ENCODE peak calls at places on chromosomes 4 and X, in seven cellular contexts. D is neuronal stem cell, A is H9, P is IMR-90, U is mesendoderm, C is H1, N is trophoblast cell. E is an unnamed sample.

GRCh38 chrX:136125106-136125505 is 22.2 kb upstream of the FHL1 start:
- DNase-seq in D (no peak), A (no peak), P (no peak), U (no peak), C (no peak), N (no peak), E (no peak)

GRCh38 chrX:24081661-24082154 is 27.0 kb downstream of the EIF2S3 start:
- DNase-seq in D (peak), A (peak), P (peak), U (peak), C (peak), N (peak), E (peak)

GRCh38 chrX:134936542-134936941 is 54.2 kb upstream of the SMIM10 start:
- DNase-seq in D (no peak), A (no peak), P (peak), U (no peak), C (no peak), N (peak), E (peak)

GRCh38 chr4:957581-958313 is 15.6 kb downstream of the DGKQ start:
- DNase-seq in D (no peak), A (no peak), P (no peak), U (no peak), C (no peak), N (no peak), E (no peak)

GRCh38 chr4:62399242-62399641 is 1199.1 kb downstream of the ADGRL3 start:
- DNase-seq in D (no peak), A (no peak), P (no peak), U (no peak), C (no peak), N (no peak), E (peak)

GRCh38 chr4:106063009-106063408 is 167.7 kb downstream of the NPNT start:
- DNase-seq in D (no peak), A (no peak), P (peak), U (no peak), C (no peak), N (peak), E (no peak)

GRCh38 chr4:156594619-156595018 is 377.0 kb downstream of the PDGFC start:
- DNase-seq in D (no peak), A (no peak), P (no peak), U (no peak), C (no peak), N (no peak), E (peak)

GRCh38 chr4:14078311-14078710 is 450.8 kb upstream of the BOD1L1 start:
- DNase-seq in D (no peak), A (no peak), P (no peak), U (no peak), C (no peak), N (no peak), E (no peak)

GRCh38 chrX:6184900-6185515 is 43.7 kb downstream of the NLGN4X start:
- DNase-seq in D (no peak), A (no peak), P (no peak), U (no peak), C (no peak), N (no peak), E (no peak)

GRCh38 chrX:151982217-151982616 is 7.7 kb upstream of the GABRE start:
- DNase-seq in D (no peak), A (no peak), P (peak), U (no peak), C (no peak), N (no peak), E (peak)

GRCh38 chr4:136025540-136025939 is 1506.8 kb downstream of the PCDH18 start:
- DNase-seq in D (no peak), A (no peak), P (no peak), U (peak), C (no peak), N (no peak), E (no peak)

GRCh38 chr4:38871593-38871992 is 4.0 kb downstream of the FAM114A1 start:
- DNase-seq in D (no peak), A (no peak), P (peak), U (no peak), C (no peak), N (peak), E (no peak)

GRCh38 chrX:51891821-51892551 is 1.4 kb upstream of the MAGED1 start:
- DNase-seq in D (no peak), A (no peak), P (peak), U (peak), C (no peak), N (peak), E (peak)

GRCh38 chr4:2250003-2250763 is 8.3 kb upstream of the HAUS3 start:
- DNase-seq in D (no peak), A (no peak), P (no peak), U (no peak), C (peak), N (no peak), E (no peak)

GRCh38 chr4:153296424-153296823 is 48.1 kb upstream of the MND1 start:
- DNase-seq in D (no peak), A (no peak), P (peak), U (no peak), C (no peak), N (no peak), E (peak)

GRCh38 chrX:149511081-149511480 is 6.0 kb upstream of the IDS start:
- DNase-seq in D (no peak), A (no peak), P (peak), U (peak), C (no peak), N (peak), E (no peak)

GRCh38 chr4:108303488-108304177 is 134.9 kb upstream of the LEF1 start:
- DNase-seq in D (no peak), A (no peak), P (peak), U (peak), C (no peak), N (no peak), E (peak)

GRCh38 chr4:10115271-10115656 is 1.3 kb downstream of the WDR1 start:
- DNase-seq in D (no peak), A (no peak), P (peak), U (no peak), C (peak), N (peak), E (peak)

GRCh38 chr4:117447925-117448324 is 362.5 kb upstream of the TRAM1L1 start:
- DNase-seq in D (no peak), A (peak), P (no peak), U (peak), C (peak), N (peak), E (no peak)

GRCh38 chr4:54781771-54782170 is 124.0 kb downstream of the KIT start:
- DNase-seq in D (no peak), A (no peak), P (no peak), U (no peak), C (no peak), N (no peak), E (no peak)

GRCh38 chr4:6963139-6963611 is 53.5 kb downstream of the TBC1D14 start:
- DNase-seq in D (no peak), A (no peak), P (peak), U (no peak), C (no peak), N (no peak), E (peak)

GRCh38 chr4:85556293-85556692 is 81.3 kb downstream of the ARHGAP24 start:
- DNase-seq in D (no peak), A (no peak), P (no peak), U (no peak), C (no peak), N (no peak), E (no peak)

GRCh38 chr4:84917869-84918600 is 48.5 kb downstream of the WDFY3 start:
- DNase-seq in D (no peak), A (no peak), P (no peak), U (no peak), C (no peak), N (no peak), E (no peak)

GRCh38 chr4:145061325-145061920 is 36.6 kb downstream of the ANAPC10 start:
- DNase-seq in D (peak), A (no peak), P (peak), U (peak), C (no peak), N (peak), E (peak)
- H3K23ac ChIP-seq in D (no peak), A (no peak), P (no peak), U (no peak), C (no peak), N (no peak), E (no peak)

GRCh38 chr4:120841580-120841979 is 80.9 kb downstream of the PRDM5 start:
- DNase-seq in D (no peak), A (no peak), P (peak), U (no peak), C (no peak), N (no peak), E (no peak)
- H3K23ac ChIP-seq in D (no peak), A (no peak), P (no peak), U (no peak), C (no peak), N (no peak), E (no peak)

GRCh38 chrX:7240929-7241328 is 93.0 kb upstream of the PUDP start:
- DNase-seq in D (no peak), A (no peak), P (no peak), U (no peak), C (no peak), N (no peak), E (no peak)

GRCh38 chrX:7242613-7243012 is 94.7 kb upstream of the PUDP start:
- DNase-seq in D (no peak), A (no peak), P (no peak), U (no peak), C (no peak), N (no peak), E (no peak)

DNA sequence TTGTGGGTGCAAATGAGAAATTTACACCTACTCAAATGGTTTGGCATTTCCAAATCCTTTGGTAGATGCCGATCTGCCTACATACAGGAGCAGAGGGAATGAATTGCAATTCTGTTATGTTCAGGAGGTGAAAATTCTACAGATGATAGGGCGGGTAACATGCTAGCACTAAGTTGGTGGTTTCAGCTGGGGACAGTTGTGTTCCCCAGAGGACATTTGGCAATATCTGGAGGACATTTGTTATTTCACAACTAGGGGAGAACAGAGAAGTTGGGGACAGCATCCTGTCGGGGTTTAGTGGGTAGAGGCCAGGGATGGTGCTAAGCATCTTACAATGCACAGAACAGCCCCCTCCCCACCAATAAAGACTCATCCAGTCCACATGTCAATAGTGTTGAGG is 96.4 kb upstream of the PUDP start:
- DNase-seq in D (no peak), A (no peak), P (no peak), U (no peak), C (no peak), N (no peak), E (no peak)
- H3K23ac ChIP-seq in D (no peak), A (no peak), P (no peak), U (no peak), C (no peak), N (no peak), E (no peak)

DNA sequence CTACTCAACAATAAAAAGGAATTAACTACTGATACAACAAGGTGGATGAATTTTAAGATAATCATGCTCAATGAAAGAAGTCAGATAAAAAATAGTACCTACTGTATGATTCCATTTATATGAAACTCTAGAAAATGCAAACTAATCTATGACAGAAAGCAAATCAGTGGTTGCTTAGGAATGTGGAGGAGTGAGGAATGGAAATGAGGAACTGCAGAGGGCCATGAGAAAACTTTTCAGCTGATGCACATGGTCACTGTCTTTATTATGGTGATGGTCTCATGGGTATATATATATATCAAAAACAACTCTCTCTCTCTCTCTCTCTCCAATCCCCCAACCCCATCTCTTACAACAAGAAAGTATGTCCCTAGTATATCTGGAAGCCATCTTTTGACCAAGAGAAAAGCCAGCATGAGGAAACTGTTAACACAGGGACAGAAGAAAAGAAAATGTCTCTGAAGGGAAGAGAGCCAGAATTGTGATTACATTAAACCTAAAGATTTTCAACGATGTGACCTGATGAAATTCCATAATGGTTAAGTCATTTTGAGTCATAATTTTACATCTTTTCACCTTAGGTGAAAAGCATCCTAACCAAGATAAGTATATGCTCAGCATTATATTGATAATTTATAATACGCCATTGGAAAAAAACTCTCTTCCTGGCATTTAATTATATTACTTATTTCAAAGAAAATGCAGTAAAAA is 8.5 kb upstream of the NFKB1 start:
- DNase-seq in D (no peak), A (no peak), P (peak), U (no peak), C (no peak), N (peak), E (no peak)
- H3K23ac ChIP-seq in D (no peak), A (no peak), P (no peak), U (no peak), C (no peak), N (no peak), E (no peak)

GRCh38 chr4:81609844-81610243 is 138.1 kb upstream of the RASGEF1B start:
- DNase-seq in D (no peak), A (no peak), P (no peak), U (no peak), C (no peak), N (no peak), E (no peak)

GRCh38 chr4:81606796-81607550 is 135.3 kb upstream of the RASGEF1B start:
- DNase-seq in D (no peak), A (no peak), P (no peak), U (peak), C (no peak), N (no peak), E (no peak)

GRCh38 chr4:81605278-81605677 is 133.6 kb upstream of the RASGEF1B start:
- DNase-seq in D (peak), A (no peak), P (no peak), U (peak), C (no peak), N (no peak), E (no peak)

GRCh38 chr4:81606166-81606565 is 134.5 kb upstream of the RASGEF1B start:
- DNase-seq in D (no peak), A (no peak), P (no peak), U (no peak), C (no peak), N (no peak), E (no peak)

GRCh38 chr4:81607947-81608346 is 136.2 kb upstream of the RASGEF1B start:
- DNase-seq in D (no peak), A (no peak), P (no peak), U (no peak), C (no peak), N (peak), E (peak)
- H3K23ac ChIP-seq in D (no peak), A (no peak), P (no peak), U (no peak), C (no peak), N (no peak), E (no peak)

GRCh38 chr4:12961713-12962112 is 522.4 kb downstream of the RAB28 start:
- DNase-seq in D (no peak), A (no peak), P (no peak), U (no peak), C (no peak), N (no peak), E (no peak)

GRCh38 chr4:12957108-12957507 is 527.0 kb downstream of the RAB28 start:
- DNase-seq in D (no peak), A (no peak), P (no peak), U (no peak), C (no peak), N (no peak), E (no peak)

GRCh38 chr4:12956026-12956425 is 528.1 kb downstream of the RAB28 start:
- DNase-seq in D (no peak), A (no peak), P (no peak), U (no peak), C (no peak), N (no peak), E (no peak)
- H3K23ac ChIP-seq in D (no peak), A (no peak), P (no peak), U (no peak), C (no peak), N (no peak), E (no peak)

E was measured in mesenchymal stem cell.